ENCODE peak calls at places on chromosomes 4 and X, in five cellular contexts. E is CD4-positive, CD25-positive, alpha-beta regulatory T cell; Q is tibial artery; J is GM12878; G is astrocyte. X is an unnamed sample.

GRCh38 chrX:101388604-101389003 is 2.2 kb upstream of the RPL36A start:
- DNase-seq in E (no peak), Q (no peak), J (no peak), G (no peak), X (no peak)

GRCh38 chr4:17812125-17812524 is 1.3 kb downstream of the NCAPG start:
- DNase-seq in E (no peak), Q (no peak), J (no peak), G (no peak), X (no peak)

GRCh38 chr4:19693949-19694597 is 557.6 kb upstream of the SLIT2 start:
- DNase-seq in E (no peak), Q (no peak), J (no peak), G (no peak), X (no peak)

GRCh38 chrX:45784590-45784989 is 583.9 kb upstream of the DIPK2B start:
- DNase-seq in E (no peak), Q (no peak), J (no peak), G (no peak), X (no peak)

GRCh38 chrX:115362334-115363095 is 73.0 kb downstream of the LUZP4 start:
- DNase-seq in E (no peak), Q (no peak), J (no peak), G (peak), X (peak)

GRCh38 chr4:184292465-184292867 is 74.8 kb upstream of the ENPP6 start:
- DNase-seq in E (no peak), Q (no peak), J (no peak), G (no peak), X (no peak)

GRCh38 chr4:22490718-22491330 is 25.0 kb downstream of the ADGRA3 start:
- DNase-seq in E (no peak), Q (no peak), J (no peak), G (no peak), X (no peak)

GRCh38 chrX:74119016-74119910 is 184.7 kb upstream of the ZCCHC13 start:
- DNase-seq in E (no peak), Q (no peak), J (no peak), G (peak), X (peak)

GRCh38 chr4:2101346-2102044 is 42.4 kb downstream of the NAT8L start:
- DNase-seq in E (no peak), Q (no peak), J (no peak), G (peak), X (peak)

GRCh38 chrX:353566-354535 is 32.9 kb downstream of the PPP2R3B start:
- DNase-seq in E (no peak), Q (peak), J (no peak), G (no peak), X (no peak)

GRCh38 chr4:148845609-148846008 is 403.4 kb upstream of the NR3C2 start:
- DNase-seq in E (no peak), Q (no peak), J (no peak), G (no peak), X (no peak)

GRCh38 chrX:144637731-144638130 is 609.6 kb upstream of the SPANXN1 start:
- DNase-seq in E (no peak), Q (no peak), J (no peak), G (no peak), X (no peak)

GRCh38 chr4:90444904-90445303 is 317.7 kb downstream of the CCSER1 start:
- DNase-seq in E (no peak), Q (no peak), J (no peak), G (no peak), X (no peak)

GRCh38 chrX:66074920-66075879 is 35.3 kb upstream of the VSIG4 start:
- DNase-seq in E (peak), Q (peak), J (peak), G (no peak), X (no peak)

GRCh38 chr4:42627887-42628646 is 28.8 kb downstream of the ATP8A1 start:
- DNase-seq in E (peak), Q (peak), J (peak), G (no peak), X (no peak)

GRCh38 chrX:40201486-40201885 is 103.7 kb upstream of the BCOR start:
- DNase-seq in E (peak), Q (no peak), J (peak), G (no peak), X (no peak)

GRCh38 chrX:150298841-150299551 is 64.1 kb upstream of the MAMLD1 start:
- DNase-seq in E (no peak), Q (no peak), J (no peak), G (peak), X (no peak)

GRCh38 chrX:119726900-119727555 is 31.4 kb upstream of the SOWAHD start:
- DNase-seq in E (peak), Q (no peak), J (no peak), G (no peak), X (no peak)

GRCh38 chrX:25049971-25050370 is 34.2 kb upstream of the ARX start:
- DNase-seq in E (no peak), Q (no peak), J (no peak), G (no peak), X (no peak)

GRCh38 chr4:31084806-31085416 is 364.7 kb downstream of the PCDH7 start:
- DNase-seq in E (no peak), Q (no peak), J (no peak), G (peak), X (peak)

GRCh38 chr4:185079271-185079905 is 61.1 kb downstream of the HELT start:
- DNase-seq in E (no peak), Q (no peak), J (no peak), G (no peak), X (no peak)

GRCh38 chr4:85928775-85929585 is 430.9 kb downstream of the MAPK10 start:
- DNase-seq in E (no peak), Q (no peak), J (peak), G (peak), X (peak)

GRCh38 chrX:82161195-82161594 is 959.3 kb downstream of the SH3BGRL start:
- DNase-seq in E (no peak), Q (no peak), J (no peak), G (no peak), X (no peak)

GRCh38 chrX:9339603-9340569 is 125.0 kb upstream of the TBL1X start:
- DNase-seq in E (peak), Q (peak), J (no peak), G (no peak), X (no peak)

GRCh38 chrX:32954125-32954524 is 257.2 kb downstream of the DMD start:
- DNase-seq in E (no peak), Q (no peak), J (no peak), G (no peak), X (no peak)

GRCh38 chr4:3480528-3481112 is 17.5 kb downstream of the DOK7 start:
- DNase-seq in E (peak), Q (peak), J (no peak), G (peak), X (peak)

GRCh38 chr4:173575482-173576152 is 45.6 kb upstream of the HAND2 start:
- DNase-seq in E (no peak), Q (no peak), J (no peak), G (no peak), X (no peak)

GRCh38 chr4:173345648-173346047 is 11.5 kb upstream of the HMGB2 start:
- DNase-seq in E (no peak), Q (no peak), J (no peak), G (no peak), X (no peak)

GRCh38 chrX:21657318-21658151 is 595 bp downstream of the KLHL34 start:
- DNase-seq in E (peak), Q (no peak), J (no peak), G (no peak), X (no peak)